ENCODE peak calls at places on chromosomes 7 and 10, in ten cellular contexts. F is A549, T is IMR-90, U is ovary, Q is heart left ventricle, V is uterus, K is GM12878, M is esophagus squamous epithelium, E is stomach, I is Peyer's patch. P is an unnamed sample.

GRCh38 chr10:43201545-43202131 is 63.4 kb downstream of the CSGALNACT2 start:
- DNase-seq in F (no peak), T (no peak), U (no peak), Q (peak; percentile 38), V (peak; percentile 12), K (no peak), M (no peak), E (peak; percentile 23), I (peak; percentile 11), P (peak; percentile 23)

GRCh38 chr7:28613262-28613661 is 200.9 kb downstream of the CREB5 start:
- DNase-seq in F (no peak), T (no peak), U (no peak), Q (no peak), V (no peak), K (no peak), M (no peak), E (no peak), I (no peak), P (no peak)

GRCh38 chr7:1314021-1314907 is 81.6 kb downstream of the UNCX start:
- DNase-seq in F (no peak), T (no peak), U (no peak), Q (no peak), V (no peak), K (no peak), M (no peak), E (no peak), I (no peak), P (no peak)

GRCh38 chr10:22335204-22335956 is 9.9 kb upstream of the SPAG6 start:
- DNase-seq in F (peak; percentile 52), T (peak; percentile 52), U (no peak), Q (peak; percentile 65), V (peak; percentile 31), K (no peak), M (no peak), E (peak; percentile 53), I (peak; percentile 68), P (peak; percentile 87)

GRCh38 chr7:94908204-94909022 is 1.0 kb downstream of the PPP1R9A start:
- DNase-seq in F (peak; percentile 57), T (no peak), U (peak; percentile 34), Q (peak; percentile 47), V (peak; percentile 26), K (no peak), M (no peak), E (peak; percentile 44), I (no peak), P (peak; percentile 54)

GRCh38 chr10:4355346-4355745 is 470.7 kb upstream of the AKR1E2 start:
- DNase-seq in F (no peak), T (no peak), U (no peak), Q (no peak), V (no peak), K (no peak), M (no peak), E (no peak), I (no peak), P (no peak)

GRCh38 chr7:75823198-75823910 is 9.7 kb upstream of the CCL24 start:
- DNase-seq in F (no peak), T (no peak), U (no peak), Q (no peak), V (no peak), K (no peak), M (no peak), E (no peak), I (no peak), P (no peak)

GRCh38 chr7:151432658-151433521 is 7.1 kb downstream of the CRYGN start:
- DNase-seq in F (peak; percentile 49), T (no peak), U (no peak), Q (no peak), V (no peak), K (peak; percentile 11), M (no peak), E (no peak), I (peak; percentile 28), P (no peak)

GRCh38 chr10:48406204-48406603 is 99.7 kb downstream of the MAPK8 start:
- DNase-seq in F (peak; percentile 2), T (peak; percentile 71), U (no peak), Q (no peak), V (no peak), K (no peak), M (no peak), E (no peak), I (no peak), P (peak; percentile 43)

GRCh38 chr10:44418637-44419036 is 33.7 kb upstream of the CXCL12 start:
- DNase-seq in F (no peak), T (no peak), U (no peak), Q (no peak), V (no peak), K (no peak), M (no peak), E (no peak), I (no peak), P (no peak)

GRCh38 chr10:80453392-80453714 is 757 bp upstream of the TSPAN14 start:
- DNase-seq in F (no peak), T (no peak), U (no peak), Q (no peak), V (no peak), K (no peak), M (no peak), E (no peak), I (no peak), P (no peak)

GRCh38 chr10:114662651-114663217 is 4.7 kb upstream of the ABLIM1 start:
- DNase-seq in F (no peak), T (no peak), U (no peak), Q (no peak), V (no peak), K (no peak), M (no peak), E (no peak), I (no peak), P (no peak)

GRCh38 chr7:44796034-44796503 is 412 bp upstream of the PPIA start:
- DNase-seq in F (peak; percentile 64), T (peak; percentile 36), U (no peak), Q (no peak), V (no peak), K (no peak), M (no peak), E (no peak), I (peak; percentile 41), P (no peak)

GRCh38 chr10:116763440-116763839 is 21.1 kb upstream of the HSPA12A start:
- DNase-seq in F (no peak), T (no peak), U (no peak), Q (no peak), V (no peak), K (no peak), M (no peak), E (no peak), I (no peak), P (no peak)

GRCh38 chr7:49911906-49912305 is 138.5 kb downstream of the VWC2 start:
- DNase-seq in F (no peak), T (no peak), U (no peak), Q (no peak), V (no peak), K (no peak), M (no peak), E (no peak), I (no peak), P (no peak)

GRCh38 chr7:6008668-6009611 is at the start of the genes AIMP2 and PMS2:
- DNase-seq in F (peak; percentile 96), T (peak; percentile 98), U (peak; percentile 98), Q (peak; percentile 98), V (peak; percentile 98), K (peak; percentile 96), M (peak; percentile 92), E (peak; percentile 99), I (peak; percentile 97), P (peak; percentile 97)
- TF ChIP-seq POLR2A in F (peak; percentile 77), T (peak; percentile 85), U (peak; percentile 57), Q (no peak), V (peak; percentile 65), K (peak; percentile 86), M (peak; percentile 25), E (no peak), I (peak; percentile 79), P (peak; percentile 85)

GRCh38 chr7:85287126-85287825 is 100.4 kb upstream of the SEMA3D start:
- DNase-seq in F (no peak), T (peak; percentile 56), U (no peak), Q (no peak), V (no peak), K (no peak), M (no peak), E (no peak), I (no peak), P (no peak)
- H3K27ac ChIP-seq in F (no peak overlapping the region), T (no peak overlapping the region), U (no peak overlapping the region), Q (no peak overlapping the region), V (no peak overlapping the region), K (no peak overlapping the region), M (no peak overlapping the region), E (no peak overlapping the region), I (no peak overlapping the region), P (no peak overlapping the region)

DNA sequence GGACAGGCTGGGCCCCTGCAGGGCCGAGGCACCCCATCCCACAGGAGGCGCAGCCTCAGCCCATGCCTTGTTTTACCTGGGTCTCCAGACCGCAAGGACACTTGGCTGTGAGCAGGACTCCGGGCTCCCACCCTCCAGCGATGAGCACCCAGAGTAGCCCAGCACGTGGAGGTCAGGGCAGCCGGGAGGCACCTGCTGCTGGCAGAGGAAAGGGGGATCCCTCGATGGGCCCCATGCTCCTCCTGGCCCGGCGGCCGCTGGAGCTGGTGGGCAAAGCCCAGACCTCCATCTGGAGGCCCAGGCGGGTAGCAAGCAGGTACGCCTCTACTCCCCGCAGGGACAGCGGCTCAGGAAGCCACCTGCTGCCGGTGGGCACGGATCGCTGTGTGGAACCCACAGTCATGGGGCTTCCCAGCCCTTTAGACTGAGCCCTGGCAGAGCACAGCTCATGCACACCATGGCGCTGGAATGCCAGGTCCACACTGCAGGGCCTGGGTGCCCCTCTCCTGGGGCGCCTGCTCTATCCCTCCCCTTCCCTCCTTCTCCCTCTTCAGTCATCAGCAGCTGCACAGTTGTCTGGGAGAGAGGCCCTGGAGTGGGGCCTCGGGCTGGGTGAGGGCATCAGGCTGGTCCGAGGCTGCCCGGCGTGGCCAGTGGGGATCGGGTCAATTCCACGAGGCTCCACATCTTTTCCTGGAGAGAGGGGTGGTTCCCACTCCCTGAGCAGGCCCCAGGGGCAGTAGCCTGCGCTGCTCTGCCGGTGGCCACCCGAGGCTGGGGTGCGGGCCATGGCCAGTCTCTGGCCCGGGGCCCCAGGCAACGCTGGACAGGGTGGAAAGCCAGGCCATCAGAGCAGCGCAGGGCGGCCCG is 65.7 kb downstream of the PWWP2B start:
- DNase-seq in F (no peak), T (no peak), U (no peak), Q (peak; percentile 64), V (no peak), K (no peak), M (no peak), E (no peak), I (no peak), P (no peak)
- H3K4me1 ChIP-seq in F (peaks cover 22% of the 10 kb centered on the region), T (no peaks in the 10 kb centered on the region), U (peaks cover 25% of the 10 kb centered on the region), Q (peaks cover 31% of the 10 kb centered on the region), V (peaks cover 44% of the 10 kb centered on the region), K (no peaks in the 10 kb centered on the region), M (peaks cover 52% of the 10 kb centered on the region), E (peaks cover 97% of the 10 kb centered on the region), I (peaks cover 14% of the 10 kb centered on the region), P (peaks cover 21% of the 10 kb centered on the region)

DNA sequence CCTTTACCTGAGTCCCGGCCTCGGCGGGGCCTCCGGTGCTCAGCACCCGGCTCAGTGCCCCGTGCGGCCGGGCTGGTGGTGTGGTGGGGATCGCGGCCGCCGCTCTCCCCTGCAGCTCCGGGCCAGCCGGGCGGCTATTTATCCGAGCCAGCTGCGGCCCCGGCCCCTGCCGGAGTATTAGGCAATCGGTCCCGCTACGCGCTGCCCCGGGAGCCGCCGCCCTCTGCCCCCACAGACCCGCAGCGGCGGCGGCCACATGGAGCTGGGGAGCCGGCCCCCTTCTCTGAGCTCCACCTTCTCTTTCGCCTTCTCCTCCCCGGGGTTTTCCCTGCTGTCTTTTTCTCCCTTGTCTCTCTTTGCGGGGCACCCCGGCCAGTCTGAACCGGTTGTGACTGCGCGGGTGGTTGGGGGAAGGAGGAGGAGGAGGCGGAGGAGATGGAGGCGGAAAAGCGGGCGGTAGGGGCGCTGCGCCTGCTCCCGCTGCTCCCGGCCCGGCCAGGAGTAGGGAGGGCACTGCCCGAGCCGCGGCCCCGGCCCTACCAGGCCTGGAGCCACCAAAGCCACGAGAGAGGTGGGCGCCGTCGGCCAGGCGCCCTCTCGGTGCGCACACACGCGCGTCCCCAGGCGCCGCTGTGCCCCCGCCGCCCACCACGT is at the start of gene SLC16A9:
- DNase-seq in F (peak; percentile 53), T (peak; percentile 11), U (peak; percentile 84), Q (peak; percentile 62), V (peak; percentile 77), K (peak; percentile 8), M (no peak), E (peak; percentile 44), I (no peak), P (peak; percentile 88)
- TF ChIP-seq POLR2A in F (no peak), T (no peak), U (peak; percentile 52), Q (no peak), V (peak; percentile 15), K (peak; percentile 49), M (no peak), E (no peak), I (no peak), P (no peak)